ENCODE peak calls at places on chromosome 13, in seven cellular contexts. One of them, this sample, is unnamed. For H3K27me3, the result is how much of the 10 kb centered on the place peaks cover.

GRCh38 chr13:98937911-98938381 is 39.9 kb downstream of the DOCK9 start:
- DNase-seq in dorsolateral prefrontal cortex: no peak
- DNase-seq in esophagus squamous epithelium: no peak
- DNase-seq in body of pancreas: no peak
- DNase-seq in cardiac muscle cell: peak
- DNase-seq in IMR-90: peak
- DNase-seq in ovary: no peak
- DNase-seq in this sample: no peak

GRCh38 chr13:29679357-29680050 is 84.0 kb upstream of the SLC7A1 start:
- DNase-seq in esophagus squamous epithelium: no peak
- DNase-seq in IMR-90: no peak
- DNase-seq in ovary: no peak
- DNase-seq in cardiac muscle cell: no peak
- DNase-seq in dorsolateral prefrontal cortex: no peak
- DNase-seq in body of pancreas: peak
- DNase-seq in this sample: no peak

GRCh38 chr13:110913911-110914292 is 967 bp downstream of the ANKRD10 start:
- DNase-seq in IMR-90: no peak
- DNase-seq in ovary: no peak
- DNase-seq in dorsolateral prefrontal cortex: peak
- DNase-seq in cardiac muscle cell: no peak
- DNase-seq in body of pancreas: no peak
- DNase-seq in esophagus squamous epithelium: no peak
- DNase-seq in this sample: peak

GRCh38 chr13:26022538-26023292 is 29.1 kb downstream of the SHISA2 start:
- DNase-seq in ovary: no peak
- DNase-seq in cardiac muscle cell: peak
- DNase-seq in body of pancreas: peak
- DNase-seq in IMR-90: peak
- DNase-seq in dorsolateral prefrontal cortex: no peak
- DNase-seq in esophagus squamous epithelium: no peak
- DNase-seq in this sample: peak

GRCh38 chr13:36323951-36324566 is 22.1 kb downstream of the SPART start:
- DNase-seq in body of pancreas: no peak
- DNase-seq in dorsolateral prefrontal cortex: no peak
- DNase-seq in cardiac muscle cell: no peak
- DNase-seq in IMR-90: peak
- DNase-seq in esophagus squamous epithelium: no peak
- DNase-seq in ovary: no peak
- DNase-seq in this sample: no peak

GRCh38 chr13:26872444-26873173 is 112.0 kb upstream of the GPR12 start:
- DNase-seq in cardiac muscle cell: peak
- DNase-seq in ovary: no peak
- DNase-seq in esophagus squamous epithelium: no peak
- DNase-seq in dorsolateral prefrontal cortex: peak
- DNase-seq in IMR-90: peak
- DNase-seq in body of pancreas: peak
- DNase-seq in this sample: peak

GRCh38 chr13:110331362-110331761 is 24.3 kb downstream of the COL4A2 start:
- DNase-seq in esophagus squamous epithelium: no peak
- DNase-seq in body of pancreas: no peak
- DNase-seq in dorsolateral prefrontal cortex: no peak
- DNase-seq in ovary: peak
- DNase-seq in IMR-90: peak
- DNase-seq in cardiac muscle cell: no peak
- DNase-seq in this sample: no peak

GRCh38 chr13:31452525-31452924 is 252.8 kb downstream of the B3GLCT start:
- DNase-seq in dorsolateral prefrontal cortex: no peak
- DNase-seq in body of pancreas: no peak
- DNase-seq in ovary: no peak
- DNase-seq in IMR-90: no peak
- DNase-seq in cardiac muscle cell: no peak
- DNase-seq in esophagus squamous epithelium: no peak
- DNase-seq in this sample: no peak

GRCh38 chr13:106520205-106521004 is 15.1 kb downstream of the EFNB2 start:
- DNase-seq in dorsolateral prefrontal cortex: no peak
- DNase-seq in ovary: no peak
- DNase-seq in body of pancreas: no peak
- DNase-seq in IMR-90: peak
- DNase-seq in cardiac muscle cell: peak
- DNase-seq in esophagus squamous epithelium: no peak
- DNase-seq in this sample: no peak

GRCh38 chr13:42040730-42041016 is 7.8 kb upstream of the DGKH start:
- DNase-seq in dorsolateral prefrontal cortex: no peak
- DNase-seq in esophagus squamous epithelium: no peak
- DNase-seq in ovary: no peak
- DNase-seq in body of pancreas: no peak
- DNase-seq in IMR-90: no peak
- DNase-seq in cardiac muscle cell: no peak
- DNase-seq in this sample: no peak

GRCh38 chr13:97257800-97258799 is 36.0 kb downstream of the MBNL2 start:
- DNase-seq in cardiac muscle cell: no peak
- DNase-seq in esophagus squamous epithelium: no peak
- DNase-seq in ovary: no peak
- DNase-seq in dorsolateral prefrontal cortex: no peak
- DNase-seq in body of pancreas: peak
- DNase-seq in IMR-90: peak
- DNase-seq in this sample: peak

GRCh38 chr13:73268306-73268705 is 209.5 kb downstream of the KLF5 start:
- DNase-seq in cardiac muscle cell: no peak
- DNase-seq in body of pancreas: no peak
- DNase-seq in dorsolateral prefrontal cortex: no peak
- DNase-seq in IMR-90: peak
- DNase-seq in ovary: no peak
- DNase-seq in esophagus squamous epithelium: no peak
- DNase-seq in this sample: peak

GRCh38 chr13:100542546-100543156 is 45.9 kb downstream of the GGACT start:
- DNase-seq in cardiac muscle cell: no peak
- DNase-seq in esophagus squamous epithelium: no peak
- DNase-seq in IMR-90: peak
- DNase-seq in ovary: no peak
- DNase-seq in dorsolateral prefrontal cortex: no peak
- DNase-seq in body of pancreas: no peak
- DNase-seq in this sample: peak

GRCh38 chr13:43377955-43378354 is 354.6 kb downstream of the DNAJC15 start:
- DNase-seq in ovary: no peak
- DNase-seq in cardiac muscle cell: no peak
- DNase-seq in dorsolateral prefrontal cortex: no peak
- DNase-seq in esophagus squamous epithelium: no peak
- DNase-seq in IMR-90: peak
- DNase-seq in body of pancreas: no peak
- DNase-seq in this sample: peak

GRCh38 chr13:78121459-78122348 is 203.1 kb upstream of the EDNRB start:
- DNase-seq in ovary: no peak
- DNase-seq in dorsolateral prefrontal cortex: peak
- DNase-seq in esophagus squamous epithelium: no peak
- DNase-seq in cardiac muscle cell: peak
- DNase-seq in IMR-90: peak
- DNase-seq in body of pancreas: peak
- DNase-seq in this sample: peak

GRCh38 chr13:114128624-114129522 is 3.5 kb downstream of the RASA3 start:
- DNase-seq in esophagus squamous epithelium: peak
- DNase-seq in cardiac muscle cell: no peak
- DNase-seq in body of pancreas: no peak
- DNase-seq in dorsolateral prefrontal cortex: no peak
- DNase-seq in ovary: peak
- DNase-seq in IMR-90: peak
- DNase-seq in this sample: peak

DNA sequence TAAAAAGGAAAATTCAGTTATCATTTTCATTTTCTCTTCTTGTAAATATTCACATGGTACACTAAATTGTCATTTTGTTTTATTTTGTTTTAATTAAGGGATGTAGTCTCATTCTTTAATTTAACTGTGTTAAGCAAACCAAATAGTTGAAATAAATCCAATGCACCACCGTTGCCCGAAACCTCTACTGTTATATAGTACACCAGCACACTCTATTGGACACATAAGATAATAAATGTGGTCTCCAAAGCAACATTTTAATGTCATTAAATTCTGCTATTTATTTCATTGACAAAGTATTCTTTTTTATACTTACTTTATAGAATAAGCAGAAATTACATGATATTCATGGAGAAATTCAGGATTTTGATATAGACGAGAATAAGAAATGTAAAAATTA is 156.4 kb upstream of the FREM2 start:
- DNase-seq in esophagus squamous epithelium: no peak
- DNase-seq in body of pancreas: no peak
- DNase-seq in dorsolateral prefrontal cortex: no peak
- DNase-seq in ovary: no peak
- DNase-seq in cardiac muscle cell: peak
- DNase-seq in IMR-90: peak
- DNase-seq in this sample: peak
- TF ChIP-seq CTCF in esophagus squamous epithelium: no peak
- TF ChIP-seq CTCF in body of pancreas: peak
- TF ChIP-seq CTCF in dorsolateral prefrontal cortex: peak
- TF ChIP-seq CTCF in ovary: peak
- TF ChIP-seq CTCF in cardiac muscle cell: peak
- TF ChIP-seq CTCF in IMR-90: peak
- TF ChIP-seq CTCF in this sample: peak

DNA sequence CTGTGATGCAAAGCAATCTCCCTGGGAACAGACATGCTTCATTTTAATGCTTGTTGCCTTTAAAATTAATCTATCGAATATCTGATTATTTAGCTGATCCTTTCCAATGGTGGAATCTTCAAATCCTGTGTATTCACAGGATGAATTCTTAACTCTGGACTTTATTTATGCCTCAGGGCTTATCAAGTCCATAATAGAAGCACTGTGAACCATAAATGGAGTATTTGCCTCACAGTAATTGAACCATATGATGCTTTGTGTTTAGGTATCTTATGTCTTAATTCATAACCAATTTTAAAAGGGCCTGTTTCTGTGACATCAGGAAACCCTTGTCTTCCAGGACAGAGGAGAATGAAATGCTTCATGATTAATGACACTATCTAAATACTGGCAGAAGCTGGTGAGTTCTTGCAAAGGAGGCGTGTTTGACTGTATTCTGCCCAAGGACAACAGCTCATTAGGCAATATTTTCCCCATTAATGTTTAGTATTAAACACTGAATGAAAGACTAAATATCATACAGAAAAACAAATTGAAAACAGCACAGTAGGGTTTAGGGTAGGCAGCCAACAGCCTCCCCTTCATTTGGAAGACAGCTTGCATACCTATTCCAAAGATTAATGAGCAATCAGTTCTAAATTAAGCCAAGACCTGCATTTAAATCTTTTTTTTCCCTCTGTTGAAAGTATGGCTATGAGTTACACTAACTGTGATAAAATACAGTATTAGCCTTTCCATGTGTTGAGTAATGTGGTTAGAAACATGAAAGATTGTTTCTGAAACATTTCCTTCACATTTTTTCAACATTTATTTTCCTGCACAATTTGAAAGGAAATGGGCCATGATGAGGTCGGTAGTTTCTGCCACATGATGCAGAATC is 709.4 kb downstream of the PCDH9 start:
- DNase-seq in IMR-90: no peak
- DNase-seq in esophagus squamous epithelium: no peak
- DNase-seq in dorsolateral prefrontal cortex: no peak
- DNase-seq in body of pancreas: no peak
- DNase-seq in ovary: no peak
- DNase-seq in cardiac muscle cell: no peak
- DNase-seq in this sample: no peak
- H3K4me3 ChIP-seq in IMR-90: no peak
- H3K4me3 ChIP-seq in esophagus squamous epithelium: no peak
- H3K4me3 ChIP-seq in dorsolateral prefrontal cortex: no peak
- H3K4me3 ChIP-seq in body of pancreas: no peak
- H3K4me3 ChIP-seq in ovary: no peak
- H3K4me3 ChIP-seq in cardiac muscle cell: no peak
- H3K4me3 ChIP-seq in this sample: no peak

GRCh38 chr13:22030321-22030720 is 359.4 kb downstream of the FGF9 start:
- DNase-seq in body of pancreas: no peak
- DNase-seq in cardiac muscle cell: no peak
- DNase-seq in IMR-90: no peak
- DNase-seq in dorsolateral prefrontal cortex: no peak
- DNase-seq in ovary: no peak
- DNase-seq in esophagus squamous epithelium: no peak
- DNase-seq in this sample: no peak
- H3K27me3 ChIP-seq in body of pancreas: under half
- H3K27me3 ChIP-seq in cardiac muscle cell: under half
- H3K27me3 ChIP-seq in IMR-90: under half
- H3K27me3 ChIP-seq in dorsolateral prefrontal cortex: under half
- H3K27me3 ChIP-seq in ovary: under half
- H3K27me3 ChIP-seq in esophagus squamous epithelium: under half
- H3K27me3 ChIP-seq in this sample: under half

GRCh38 chr13:79393564-79394249 is 12.3 kb downstream of the RBM26 start:
- DNase-seq in esophagus squamous epithelium: peak
- DNase-seq in dorsolateral prefrontal cortex: no peak
- DNase-seq in body of pancreas: no peak
- DNase-seq in cardiac muscle cell: no peak
- DNase-seq in ovary: no peak
- DNase-seq in IMR-90: no peak
- DNase-seq in this sample: no peak
- TF ChIP-seq CTCF in esophagus squamous epithelium: no peak
- TF ChIP-seq CTCF in dorsolateral prefrontal cortex: no peak
- TF ChIP-seq CTCF in body of pancreas: no peak
- TF ChIP-seq CTCF in cardiac muscle cell: no peak
- TF ChIP-seq CTCF in ovary: no peak
- TF ChIP-seq CTCF in IMR-90: no peak
- TF ChIP-seq CTCF in this sample: no peak